ENCODE peak calls at places on chromosomes 13 and 19, in eight cellular contexts. M, Z, W, V, B, S, T and L are unnamed samples.
A peak's percentile ranks its signal among the peaks of the same experiment; 100 is the strongest.

GRCh38 chr13:48571121-48571901 is 38.4 kb upstream of the RCBTB2 start:
- DNase-seq in T (no peak), S (no peak), V (no peak), W (peak; percentile 38), M (no peak), Z (peak; percentile 30), B (no peak), L (peak; percentile 72)

GRCh38 chr19:45499196-45500180 is 1.2 kb downstream of the PPM1N start:
- DNase-seq in W (peak; percentile 64), B (peak; percentile 42), T (peak; percentile 62), Z (peak; percentile 80), V (no peak), M (peak; percentile 86), S (peak; percentile 100), L (peak; percentile 57)

GRCh38 chr19:42352216-42352892 is 26.9 kb downstream of the MEGF8 start:
- DNase-seq in T (peak; percentile 58), W (no peak), Z (no peak), V (no peak), M (peak; percentile 14), S (peak; percentile 42), B (peak; percentile 1), L (peak; percentile 41)

GRCh38 chr13:63161219-63161618 is 1745.6 kb upstream of the PCDH20 start:
- DNase-seq in T (no peak), W (no peak), V (no peak), B (no peak), Z (no peak), S (no peak), M (no peak), L (peak; percentile 0)

GRCh38 chr13:79194272-79194671 is 211.8 kb downstream of the RBM26 start:
- DNase-seq in Z (peak; percentile 89), W (no peak), T (no peak), V (no peak), B (no peak), M (no peak), S (no peak), L (no peak)

GRCh38 chr19:2846180-2846935 is 5.1 kb downstream of the ZNF555 start:
- DNase-seq in S (no peak), B (no peak), Z (no peak), M (no peak), V (no peak), W (no peak), T (no peak), L (no peak)

GRCh38 chr13:113810640-113811039 is 51.6 kb downstream of the TMEM255B start:
- DNase-seq in V (no peak), Z (no peak), T (no peak), M (no peak), W (no peak), B (no peak), S (no peak), L (no peak)

GRCh38 chr19:55069137-55069858 is 6.3 kb upstream of the RDH13 start:
- DNase-seq in V (no peak), W (peak; percentile 82), M (peak; percentile 61), T (peak; percentile 66), Z (no peak), S (peak; percentile 81), B (peak; percentile 89), L (peak; percentile 65)

GRCh38 chr13:80437212-80437611 is 96.3 kb upstream of the SPRY2 start:
- DNase-seq in S (no peak), T (no peak), B (no peak), V (no peak), M (no peak), W (no peak), Z (no peak), L (no peak)

GRCh38 chr19:39474139-39474620 is 6.5 kb upstream of the TIMM50 start:
- DNase-seq in T (peak; percentile 91), Z (peak; percentile 65), S (peak; percentile 87), M (peak; percentile 77), W (peak; percentile 74), V (no peak), B (peak; percentile 26), L (peak; percentile 49)

GRCh38 chr13:35914662-35915061 is 216.5 kb downstream of the DCLK1 start:
- DNase-seq in M (no peak), B (peak; percentile 16), Z (no peak), T (no peak), S (no peak), V (no peak), W (no peak), L (peak; percentile 62)

GRCh38 chr19:2015611-2015950 is at the start of gene BTBD2:
- DNase-seq in M (no peak), W (peak; percentile 74), V (peak; percentile 86), S (peak; percentile 70), B (peak; percentile 45), T (peak; percentile 92), Z (peak; percentile 73), L (peak; percentile 72)

GRCh38 chr13:24625870-24626419 is 54.3 kb upstream of the ATP12A start:
- DNase-seq in M (no peak), V (no peak), S (no peak), B (no peak), T (no peak), W (no peak), Z (peak; percentile 44), L (peak; percentile 22)

GRCh38 chr13:24625324-24625723 is 54.9 kb upstream of the ATP12A start:
- DNase-seq in V (no peak), B (no peak), T (no peak), S (no peak), Z (peak; percentile 43), W (no peak), M (no peak), L (no peak)

GRCh38 chr13:24624801-24625231 is 55.4 kb upstream of the ATP12A start:
- DNase-seq in T (no peak), M (no peak), V (no peak), Z (no peak), W (no peak), S (no peak), B (no peak), L (no peak)

GRCh38 chr13:24623141-24623665 is 57.0 kb upstream of the ATP12A start:
- DNase-seq in Z (no peak), W (no peak), V (no peak), T (no peak), M (no peak), S (no peak), B (no peak), L (no peak)

GRCh38 chr13:24624363-24624762 is 55.8 kb upstream of the ATP12A start:
- DNase-seq in W (no peak), Z (no peak), V (no peak), B (no peak), T (no peak), M (no peak), S (no peak), L (no peak)
- TF ChIP-seq EZH2phosphoT487 in W (no peak), Z (no peak), V (no peak), B (no peak), T (no peak), M (no peak), S (no peak), L (no peak)

GRCh38 chr19:18961767-18962423 is 20.9 kb upstream of the HOMER3 start:
- DNase-seq in T (peak; percentile 50), V (no peak), B (peak; percentile 1), S (peak; percentile 99), W (peak; percentile 46), M (peak; percentile 85), Z (peak; percentile 66), L (no peak)
- H3K4me2 ChIP-seq in T (no peak overlapping the region), V (no peak overlapping the region), B (no peak overlapping the region), S (peak overlapping the region; percentile 60), W (no peak overlapping the region), M (peak overlapping the region; percentile 58), Z (peak overlapping the region; percentile 52), L (no peak overlapping the region)

GRCh38 chr19:19428746-19429145 is 23.3 kb downstream of the GATAD2A start:
- DNase-seq in W (no peak), B (no peak), S (no peak), Z (no peak), M (no peak), V (no peak), T (no peak), L (no peak)

GRCh38 chr19:19427302-19427701 is 21.8 kb downstream of the GATAD2A start:
- DNase-seq in M (no peak), W (no peak), B (no peak), Z (no peak), V (no peak), S (no peak), T (no peak), L (no peak)

GRCh38 chr19:19426799-19427198 is 21.3 kb downstream of the GATAD2A start:
- DNase-seq in S (no peak), V (no peak), W (no peak), B (no peak), T (no peak), Z (no peak), M (no peak), L (no peak)

GRCh38 chr19:19429361-19429760 is 23.9 kb downstream of the GATAD2A start:
- DNase-seq in V (no peak), Z (no peak), W (no peak), M (no peak), T (no peak), S (no peak), B (no peak), L (no peak)

DNA sequence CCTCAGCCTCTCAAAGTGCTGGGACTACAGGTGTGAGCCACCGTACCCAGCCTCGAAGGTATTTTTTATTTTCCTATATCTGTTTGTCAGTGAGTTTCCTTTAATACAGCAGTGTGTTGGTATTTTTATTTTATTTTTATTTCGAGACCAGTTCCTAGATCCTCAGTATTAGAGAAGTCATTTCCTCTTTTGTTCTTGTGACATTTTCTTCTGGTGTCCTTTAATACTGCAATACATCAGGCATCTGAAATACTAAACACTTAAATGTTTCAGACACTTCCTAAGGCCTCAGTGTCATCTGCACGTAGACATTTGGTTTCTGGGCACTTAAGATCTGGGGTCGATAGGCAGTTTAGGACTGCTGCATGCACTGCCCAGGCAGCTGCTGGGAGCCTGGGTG is 22.5 kb downstream of the GATAD2A start:
- DNase-seq in S (no peak), W (no peak), B (no peak), Z (no peak), V (no peak), T (no peak), M (no peak), L (no peak)
- H3K27ac ChIP-seq in S (peak overlapping the region; percentile 77), W (no peak overlapping the region), B (no peak overlapping the region), Z (no peak overlapping the region), V (no peak overlapping the region), T (no peak overlapping the region), M (no peak overlapping the region), L (no peak overlapping the region)

GRCh38 chr13:29593605-29594297 is 1.7 kb downstream of the SLC7A1 start:
- DNase-seq in B (no peak), T (no peak), W (no peak), V (no peak), Z (peak; percentile 20), S (no peak), M (no peak), L (no peak)
- TF ChIP-seq EZH2phosphoT487 in B (no peak), T (no peak), W (no peak), V (no peak), Z (no peak), S (no peak), M (no peak), L (no peak)

GRCh38 chr13:30572859-30573275 is 44.9 kb upstream of the USPL1 start:
- DNase-seq in V (no peak), M (no peak), Z (peak; percentile 80), W (peak; percentile 34), T (peak; percentile 15), B (peak; percentile 39), S (peak; percentile 47), L (peak; percentile 76)
- H3K4me2 ChIP-seq in V (peak overlapping the region; percentile 60), M (no peak overlapping the region), Z (peak overlapping the region; percentile 81), W (peak overlapping the region; percentile 58), T (peak overlapping the region; percentile 79), B (peak overlapping the region; percentile 86), S (no peak overlapping the region), L (peak overlapping the region; percentile 97)